ENCODE peak calls at places on chromosomes 13 and 19, in four cellular contexts. L is SK-N-SH, V is mammary epithelial cell, O is H1. P is an unnamed sample.

GRCh38 chr13:79450110-79450509 is 30.8 kb upstream of the NDFIP2 start:
- DNase-seq in O (no peak), L (no peak), V (no peak), P (no peak)

GRCh38 chr13:77416666-77417212 is 89.8 kb upstream of the MYCBP2 start:
- DNase-seq in V (no peak), O (no peak), L (peak; percentile 9), P (no peak)

GRCh38 chr19:2529473-2529918 is 53.6 kb downstream of the GADD45B start:
- DNase-seq in V (peak; percentile 98), O (no peak), L (no peak), P (peak; percentile 84)

GRCh38 chr19:44755219-44755618 is 6.7 kb downstream of the BCL3 start:
- DNase-seq in L (no peak), O (no peak), V (no peak), P (no peak)

GRCh38 chr13:101529419-101529818 is 76.9 kb downstream of the ITGBL1 start:
- DNase-seq in V (peak; percentile 81), O (no peak), L (no peak), P (peak; percentile 90)

GRCh38 chr19:10603873-10604459 is 16.9 kb upstream of the AP1M2 start:
- DNase-seq in V (peak; percentile 29), L (peak; percentile 5), O (no peak), P (no peak)

GRCh38 chr13:52850396-52851152 is 2.1 kb upstream of the PCDH8 start:
- DNase-seq in L (peak; percentile 71), V (peak; percentile 42), O (peak; percentile 72), P (peak; percentile 36)

GRCh38 chr13:27053902-27054595 is 117.6 kb downstream of the USP12 start:
- DNase-seq in V (peak; percentile 89), O (no peak), L (no peak), P (peak; percentile 73)

GRCh38 chr19:928471-929259 is 2.8 kb downstream of the ARID3A start:
- DNase-seq in V (no peak), O (no peak), L (no peak), P (no peak)

GRCh38 chr13:36817996-36818395 is 1.0 kb upstream of the RFXAP start:
- DNase-seq in L (no peak), O (no peak), V (no peak), P (no peak)
- H3K9ac ChIP-seq in L (no peak overlapping the region), O (no peak overlapping the region), V (no peak overlapping the region), P (no peak overlapping the region)

GRCh38 chr19:51901860-51902259 is 3.0 kb downstream of the ZNF649 start:
- DNase-seq in L (no peak), O (no peak), V (no peak), P (no peak)
- TF ChIP-seq CTCF in L (no peak), O (peak; percentile 11), V (no peak), P (no peak)

GRCh38 chr19:39316627-39317321 is 3.9 kb downstream of the LRFN1 start:
- DNase-seq in O (no peak), L (no peak), V (no peak), P (no peak)
- H3K9ac ChIP-seq in O (no peak overlapping the region), L (no peak overlapping the region), V (no peak overlapping the region), P (no peak overlapping the region)

GRCh38 chr13:22449251-22449650 is 731.5 kb upstream of the SGCG start:
- DNase-seq in V (no peak), L (no peak), O (no peak), P (no peak)

GRCh38 chr13:22455036-22455435 is 725.7 kb upstream of the SGCG start:
- DNase-seq in V (no peak), L (no peak), O (no peak), P (no peak)

GRCh38 chr13:22451345-22451744 is 729.4 kb upstream of the SGCG start:
- DNase-seq in O (no peak), V (no peak), L (no peak), P (no peak)

GRCh38 chr13:22454586-22454985 is 726.2 kb upstream of the SGCG start:
- DNase-seq in V (no peak), L (no peak), O (peak; percentile 41), P (no peak)
- TF ChIP-seq CTCF in V (no peak), L (no peak), O (peak; percentile 41), P (peak; percentile 19)